ENCODE peak calls at places on chromosome X, in eight cellular contexts. S, Y, Q, D, X, M, L and U are unnamed samples.

GRCh38 chrX:21831496-21831895 is 7.9 kb upstream of the MBTPS2 start:
- DNase-seq in S (no peak), Y (no peak), Q (no peak), D (no peak), X (no peak), M (no peak), L (no peak), U (no peak)

GRCh38 chrX:112078606-112079005 is 4.0 kb downstream of the TRPC5 start:
- DNase-seq in S (no peak), Y (no peak), Q (no peak), D (no peak), X (no peak), M (no peak), L (no peak), U (no peak)

GRCh38 chrX:111114806-111115205 is 18.8 kb downstream of the PAK3 start:
- DNase-seq in S (no peak), Y (no peak), Q (no peak), D (no peak), X (no peak), M (no peak), L (no peak), U (no peak)

GRCh38 chrX:57900961-57901360 is 9.3 kb downstream of the ZXDA start:
- DNase-seq in S (no peak), Y (no peak), Q (no peak), D (peak), X (no peak), M (no peak), L (peak), U (no peak)

GRCh38 chrX:150831863-150832262 is 66.6 kb downstream of the CD99L2 start:
- DNase-seq in S (no peak), Y (no peak), Q (no peak), D (no peak), X (no peak), M (no peak), L (no peak), U (no peak)

GRCh38 chrX:154032653-154033052 is 13.0 kb upstream of the IRAK1 start:
- DNase-seq in S (no peak), Y (no peak), Q (no peak), D (no peak), X (peak), M (no peak), L (no peak), U (no peak)

GRCh38 chrX:23276475-23276874 is 58.2 kb upstream of the PTCHD1 start:
- DNase-seq in S (no peak), Y (no peak), Q (no peak), D (no peak), X (no peak), M (no peak), L (no peak), U (no peak)

GRCh38 chrX:39650883-39651282 is 446.9 kb downstream of the BCOR start:
- DNase-seq in S (no peak), Y (no peak), Q (no peak), D (no peak), X (no peak), M (no peak), L (no peak), U (no peak)

GRCh38 chrX:9781941-9782340 is 4.3 kb upstream of the SHROOM2 start:
- DNase-seq in S (no peak), Y (no peak), Q (no peak), D (no peak), X (peak), M (no peak), L (no peak), U (no peak)

GRCh38 chrX:81304545-81304944 is 102.6 kb downstream of the SH3BGRL start:
- DNase-seq in S (no peak), Y (no peak), Q (no peak), D (no peak), X (no peak), M (no peak), L (no peak), U (no peak)

GRCh38 chrX:9171841-9172240 is 137.9 kb upstream of the FAM9B start:
- DNase-seq in S (no peak), Y (no peak), Q (no peak), D (peak), X (no peak), M (no peak), L (no peak), U (no peak)

GRCh38 chrX:20432048-20432447 is 165.3 kb upstream of the RPS6KA3 start:
- DNase-seq in S (no peak), Y (no peak), Q (no peak), D (no peak), X (no peak), M (no peak), L (no peak), U (no peak)

GRCh38 chrX:78199851-78200250 is 60.4 kb upstream of the TAF9B start:
- DNase-seq in S (no peak), Y (no peak), Q (no peak), D (peak), X (no peak), M (peak), L (no peak), U (no peak)

GRCh38 chrX:106862972-106863688 is 40.0 kb downstream of the RIPPLY1 start:
- DNase-seq in S (no peak), Y (no peak), Q (no peak), D (no peak), X (no peak), M (peak), L (no peak), U (no peak)

GRCh38 chrX:71056857-71057256 is 11.3 kb downstream of the SNX12 start:
- DNase-seq in S (no peak), Y (no peak), Q (no peak), D (peak), X (no peak), M (no peak), L (no peak), U (no peak)

GRCh38 chrX:22024577-22024976 is 7.5 kb upstream of the PHEX start:
- DNase-seq in S (no peak), Y (no peak), Q (no peak), D (no peak), X (no peak), M (no peak), L (no peak), U (no peak)

GRCh38 chrX:623599-624323 is 6.8 kb upstream of the SHOX start:
- DNase-seq in S (no peak), Y (no peak), Q (no peak), D (no peak), X (peak), M (no peak), L (no peak), U (no peak)

GRCh38 chrX:11996810-11997209 is 141.5 kb upstream of the FRMPD4 start:
- DNase-seq in S (no peak), Y (no peak), Q (no peak), D (no peak), X (no peak), M (no peak), L (no peak), U (no peak)

GRCh38 chrX:103941201-103941975 is 21.0 kb upstream of the TMSB15B start:
- DNase-seq in S (no peak), Y (no peak), Q (no peak), D (peak), X (no peak), M (peak), L (no peak), U (peak)

GRCh38 chrX:135112743-135113142 is 7.6 kb downstream of the ETDB start:
- DNase-seq in S (no peak), Y (no peak), Q (no peak), D (no peak), X (no peak), M (no peak), L (no peak), U (no peak)

GRCh38 chrX:56281789-56282188 is 49.6 kb downstream of the KLF8 start:
- DNase-seq in S (no peak), Y (no peak), Q (no peak), D (peak), X (no peak), M (peak), L (no peak), U (no peak)

GRCh38 chrX:74521961-74522833 is 92.2 kb downstream of the RLIM start:
- DNase-seq in S (no peak), Y (no peak), Q (no peak), D (peak), X (no peak), M (no peak), L (peak), U (no peak)